ENCODE peak calls at places on chromosomes 11 and 22, in six cellular contexts. One of them, this sample, is unnamed.

GRCh38 chr11:111296196-111296595 is 2.1 kb upstream of the POU2AF3 start:
- DNase-seq in HFFc6: no peak
- DNase-seq in CD8-positive, alpha-beta T cell: no peak
- DNase-seq in lower lobe of right lung: no peak
- DNase-seq in A549: no peak
- DNase-seq in pancreas: no peak
- DNase-seq in this sample: no peak

GRCh38 chr11:133693110-133693509 is 152.2 kb downstream of the SPATA19 start:
- DNase-seq in lower lobe of right lung: no peak
- DNase-seq in CD8-positive, alpha-beta T cell: no peak
- DNase-seq in A549: no peak
- DNase-seq in pancreas: no peak
- DNase-seq in HFFc6: no peak
- DNase-seq in this sample: no peak

GRCh38 chr11:11279956-11280689 is 72.9 kb downstream of the CSNK2A3 start:
- DNase-seq in CD8-positive, alpha-beta T cell: no peak
- DNase-seq in lower lobe of right lung: no peak
- DNase-seq in HFFc6: no peak
- DNase-seq in A549: no peak
- DNase-seq in pancreas: no peak
- DNase-seq in this sample: peak

GRCh38 chr11:126079640-126080205 is 17.1 kb upstream of the CDON start:
- DNase-seq in pancreas: no peak
- DNase-seq in CD8-positive, alpha-beta T cell: no peak
- DNase-seq in lower lobe of right lung: no peak
- DNase-seq in HFFc6: no peak
- DNase-seq in A549: no peak
- DNase-seq in this sample: peak

GRCh38 chr11:68214173-68215086 is 1.3 kb upstream of the KMT5B start:
- DNase-seq in lower lobe of right lung: no peak
- DNase-seq in A549: no peak
- DNase-seq in HFFc6: no peak
- DNase-seq in pancreas: peak
- DNase-seq in CD8-positive, alpha-beta T cell: peak
- DNase-seq in this sample: no peak

GRCh38 chr22:21701384-21701971 is 34.1 kb downstream of the YPEL1 start:
- DNase-seq in A549: no peak
- DNase-seq in lower lobe of right lung: no peak
- DNase-seq in CD8-positive, alpha-beta T cell: no peak
- DNase-seq in pancreas: no peak
- DNase-seq in HFFc6: no peak
- DNase-seq in this sample: no peak

GRCh38 chr11:28107331-28107725 is 628 bp downstream of the KIF18A start:
- DNase-seq in CD8-positive, alpha-beta T cell: peak
- DNase-seq in pancreas: no peak
- DNase-seq in A549: no peak
- DNase-seq in lower lobe of right lung: no peak
- DNase-seq in HFFc6: no peak
- DNase-seq in this sample: peak

GRCh38 chr11:103959279-103959930 is 77.0 kb upstream of the DDI1 start:
- DNase-seq in A549: peak
- DNase-seq in HFFc6: peak
- DNase-seq in CD8-positive, alpha-beta T cell: no peak
- DNase-seq in lower lobe of right lung: no peak
- DNase-seq in pancreas: no peak
- DNase-seq in this sample: peak

GRCh38 chr11:70826541-70826943 is 425.8 kb downstream of the SHANK2 start:
- DNase-seq in HFFc6: no peak
- DNase-seq in A549: no peak
- DNase-seq in pancreas: no peak
- DNase-seq in lower lobe of right lung: no peak
- DNase-seq in CD8-positive, alpha-beta T cell: no peak
- DNase-seq in this sample: no peak

GRCh38 chr11:108218455-108218854 is 4.0 kb downstream of the NPAT start:
- DNase-seq in CD8-positive, alpha-beta T cell: no peak
- DNase-seq in pancreas: no peak
- DNase-seq in HFFc6: no peak
- DNase-seq in lower lobe of right lung: no peak
- DNase-seq in A549: no peak
- DNase-seq in this sample: peak

DNA sequence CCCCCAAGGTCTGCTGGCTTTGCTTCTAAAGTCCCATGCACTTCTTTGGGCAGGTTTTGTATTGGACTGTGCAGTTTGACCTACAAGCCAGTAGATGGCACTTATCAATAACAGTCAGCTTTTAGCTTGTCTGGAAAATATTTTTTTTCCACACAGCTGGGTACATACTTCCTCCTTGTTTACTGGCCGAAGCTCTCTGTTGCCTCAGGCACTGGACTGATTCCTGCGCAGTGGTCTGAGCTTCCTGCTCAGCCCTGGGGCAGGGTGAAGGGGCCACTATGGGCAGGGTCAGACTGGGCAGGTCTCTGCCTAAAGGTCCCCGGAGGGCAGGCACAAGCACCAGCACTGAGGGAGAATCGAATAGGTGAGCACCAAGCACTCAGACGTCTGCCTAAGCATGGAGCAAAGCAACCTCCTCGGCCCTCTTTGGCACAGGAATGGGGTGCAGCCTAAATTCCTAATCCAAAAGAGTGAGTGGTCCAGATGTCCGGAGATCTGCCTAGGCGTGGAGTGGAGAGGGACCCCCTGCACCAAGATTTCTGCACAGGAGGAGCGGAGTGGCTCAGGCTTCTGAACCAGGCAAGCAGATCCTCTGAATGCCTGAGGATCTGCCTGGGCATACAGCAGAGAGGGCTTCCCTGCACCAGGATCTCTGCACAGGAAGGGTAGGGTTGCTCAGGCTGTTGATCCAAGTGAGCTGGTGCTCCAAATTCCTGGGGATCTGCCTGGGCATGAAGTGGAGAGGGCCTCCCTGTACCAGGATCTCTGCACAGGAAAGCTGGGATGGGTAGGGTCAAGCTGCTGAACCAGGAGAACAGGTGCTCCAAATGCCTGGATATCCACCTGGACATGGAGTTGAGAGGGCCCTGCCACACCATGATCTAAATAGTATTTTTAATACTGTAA is 105.9 kb upstream of the C11orf58 start:
- DNase-seq in HFFc6: peak
- DNase-seq in A549: peak
- DNase-seq in lower lobe of right lung: no peak
- DNase-seq in pancreas: no peak
- DNase-seq in CD8-positive, alpha-beta T cell: no peak
- DNase-seq in this sample: peak
- TF ChIP-seq CTCF in HFFc6: peak
- TF ChIP-seq CTCF in A549: peak
- TF ChIP-seq CTCF in lower lobe of right lung: no peak
- TF ChIP-seq CTCF in pancreas: no peak
- TF ChIP-seq CTCF in CD8-positive, alpha-beta T cell: no peak
- TF ChIP-seq CTCF in this sample: peak

DNA sequence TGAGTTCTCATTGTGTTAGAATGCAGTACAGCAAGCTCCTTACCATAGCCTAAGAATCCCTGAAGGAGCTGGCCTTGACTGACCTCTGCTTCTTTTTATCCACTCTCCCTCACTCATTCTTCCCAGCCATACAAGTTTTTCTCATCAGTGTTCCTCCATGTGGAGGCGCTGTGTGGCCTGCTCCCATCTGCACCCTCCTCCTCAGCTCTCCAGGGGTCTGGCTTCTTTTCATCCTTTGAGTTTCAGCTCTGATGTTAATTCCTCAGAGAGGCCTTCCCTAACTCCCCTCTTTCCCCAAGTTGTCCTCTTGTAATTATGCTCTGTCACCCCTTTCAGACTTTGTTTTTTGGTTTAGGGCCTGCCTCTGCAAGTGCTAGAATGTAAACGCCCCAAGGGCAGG is 144.8 kb downstream of the WNT7B start:
- DNase-seq in lower lobe of right lung: no peak
- DNase-seq in A549: no peak
- DNase-seq in HFFc6: no peak
- DNase-seq in pancreas: no peak
- DNase-seq in CD8-positive, alpha-beta T cell: no peak
- DNase-seq in this sample: no peak
- TF ChIP-seq CTCF in lower lobe of right lung: no peak
- TF ChIP-seq CTCF in A549: no peak
- TF ChIP-seq CTCF in HFFc6: peak
- TF ChIP-seq CTCF in pancreas: no peak
- TF ChIP-seq CTCF in CD8-positive, alpha-beta T cell: no peak
- TF ChIP-seq CTCF in this sample: peak

GRCh38 chr11:18145025-18145424 is 12.7 kb downstream of the MRGPRX3 start:
- DNase-seq in CD8-positive, alpha-beta T cell: no peak
- DNase-seq in A549: peak
- DNase-seq in HFFc6: no peak
- DNase-seq in lower lobe of right lung: no peak
- DNase-seq in pancreas: no peak
- DNase-seq in this sample: no peak
- TF ChIP-seq CTCF in CD8-positive, alpha-beta T cell: no peak
- TF ChIP-seq CTCF in A549: peak
- TF ChIP-seq CTCF in HFFc6: peak
- TF ChIP-seq CTCF in lower lobe of right lung: no peak
- TF ChIP-seq CTCF in pancreas: no peak
- TF ChIP-seq CTCF in this sample: peak

GRCh38 chr11:89437317-89437716 is 53.9 kb downstream of the NOX4 start:
- DNase-seq in lower lobe of right lung: no peak
- DNase-seq in A549: no peak
- DNase-seq in CD8-positive, alpha-beta T cell: no peak
- DNase-seq in HFFc6: no peak
- DNase-seq in pancreas: no peak
- DNase-seq in this sample: no peak
- TF ChIP-seq CTCF in lower lobe of right lung: no peak
- TF ChIP-seq CTCF in A549: no peak
- TF ChIP-seq CTCF in CD8-positive, alpha-beta T cell: no peak
- TF ChIP-seq CTCF in HFFc6: no peak
- TF ChIP-seq CTCF in pancreas: no peak
- TF ChIP-seq CTCF in this sample: peak

GRCh38 chr11:7548659-7549283 is 35.0 kb downstream of the PPFIBP2 start:
- DNase-seq in lower lobe of right lung: no peak
- DNase-seq in pancreas: no peak
- DNase-seq in CD8-positive, alpha-beta T cell: no peak
- DNase-seq in A549: peak
- DNase-seq in HFFc6: no peak
- DNase-seq in this sample: peak
- TF ChIP-seq CTCF in lower lobe of right lung: peak
- TF ChIP-seq CTCF in pancreas: no peak
- TF ChIP-seq CTCF in CD8-positive, alpha-beta T cell: no peak
- TF ChIP-seq CTCF in A549: peak
- TF ChIP-seq CTCF in HFFc6: peak
- TF ChIP-seq CTCF in this sample: peak